ENCODE peak calls at places on chromosomes 6 and 20, in five cellular contexts. S is astrocyte of the spinal cord, L is GM23248, U is HFF-Myc, T is neural crest cell. Z is an unnamed sample.

GRCh38 chr6:168060521-168060931 is 18.5 kb downstream of the FRMD1 start:
- DNase-seq in S (peak), L (peak), U (no peak), T (peak), Z (no peak)

GRCh38 chr20:43840382-43841070 is 74.1 kb upstream of the TOX2 start:
- DNase-seq in S (no peak), L (no peak), U (no peak), T (no peak), Z (peak)

GRCh38 chr6:13915566-13916229 is 9.1 kb upstream of the RNF182 start:
- DNase-seq in S (no peak), L (no peak), U (no peak), T (no peak), Z (no peak)

GRCh38 chr20:53163486-53163885 is 191.3 kb downstream of the TSHZ2 start:
- DNase-seq in S (peak), L (peak), U (no peak), T (no peak), Z (no peak)

GRCh38 chr20:7094438-7094997 is 327.0 kb downstream of the BMP2 start:
- DNase-seq in S (peak), L (peak), U (peak), T (peak), Z (no peak)

GRCh38 chr6:93416575-93417420 is 2.6 kb downstream of the EPHA7 start:
- DNase-seq in S (peak), L (peak), U (no peak), T (peak), Z (no peak)

GRCh38 chr6:30722280-30723112 is 2.3 kb downstream of the TUBB start:
- DNase-seq in S (peak), L (peak), U (no peak), T (peak), Z (peak)

GRCh38 chr6:80605165-80605989 is 498.9 kb downstream of the BCKDHB start:
- DNase-seq in S (peak), L (peak), U (peak), T (peak), Z (no peak)

Z was measured in T-helper 9 cell.